ENCODE peak calls at places on chromosomes 4 and X, in four cellular contexts. C is nephron progenitor cell, Z is A549, B is breast epithelium. K is an unnamed sample.
A peak's percentile ranks its signal among the peaks of the same experiment; 100 is the strongest.

GRCh38 chr4:11548529-11549176 is 120.0 kb upstream of the HS3ST1 start:
- DNase-seq in C (no peak), Z (peak; percentile 11), B (no peak), K (no peak)

GRCh38 chr4:14906805-14907204 is 95.5 kb upstream of the CPEB2 start:
- DNase-seq in C (no peak), Z (no peak), B (no peak), K (no peak)

GRCh38 chr4:8571702-8572685 is 8.2 kb upstream of the GPR78 start:
- DNase-seq in C (no peak), Z (no peak), B (no peak), K (no peak)

GRCh38 chr4:27096142-27096824 is 235.6 kb downstream of the STIM2 start:
- DNase-seq in C (no peak), Z (no peak), B (no peak), K (no peak)

GRCh38 chrX:109839694-109840358 is 106.8 kb upstream of the ACSL4 start:
- DNase-seq in C (peak; percentile 39), Z (peak; percentile 16), B (no peak), K (no peak)

GRCh38 chrX:77276742-77277141 is 170.4 kb upstream of the FGF16 start:
- DNase-seq in C (no peak), Z (peak; percentile 3), B (no peak), K (no peak)

GRCh38 chrX:119541188-119541587 is 24.0 kb downstream of the STEEP1 start:
- DNase-seq in C (no peak), Z (peak; percentile 55), B (no peak), K (no peak)

GRCh38 chrX:63686878-63687714 is 97.9 kb downstream of the ARHGEF9 start:
- DNase-seq in C (peak; percentile 11), Z (peak; percentile 30), B (no peak), K (no peak)

GRCh38 chrX:23840674-23841073 is 57.7 kb downstream of the SAT1 start:
- DNase-seq in C (no peak), Z (no peak), B (no peak), K (no peak)

GRCh38 chr4:43886196-43886595 is 562.4 kb downstream of the KCTD8 start:
- DNase-seq in C (no peak), Z (no peak), B (no peak), K (no peak)

GRCh38 chr4:43882470-43882869 is 566.1 kb downstream of the KCTD8 start:
- DNase-seq in C (no peak), Z (no peak), B (no peak), K (no peak)
- TF ChIP-seq CTCF in C (no peak), Z (no peak), B (no peak), K (no peak)

GRCh38 chrX:138349351-138349750 is 362.2 kb downstream of the FGF13 start:
- DNase-seq in C (no peak), Z (no peak), B (no peak), K (no peak)
- TF ChIP-seq CTCF in C (no peak), Z (no peak), B (no peak), K (no peak)

DNA sequence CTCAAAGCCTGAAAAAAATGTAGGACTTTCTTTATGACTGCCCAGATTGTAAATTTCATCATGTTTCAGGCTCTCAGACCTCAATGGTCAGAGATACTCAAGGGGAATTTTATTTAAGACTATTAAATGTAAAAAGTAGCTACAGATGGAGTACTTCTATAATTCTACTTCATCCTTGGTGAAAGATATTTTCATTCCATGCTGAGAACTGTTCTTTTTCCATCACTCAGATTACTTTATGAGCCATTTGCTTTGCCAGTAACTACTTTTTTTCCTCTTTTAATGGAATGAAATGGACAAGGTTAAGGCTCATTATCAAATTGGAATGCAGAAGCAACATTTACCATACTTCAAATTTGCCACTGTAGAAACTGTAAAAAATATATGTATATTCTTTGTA is 38.0 kb upstream of the PLS3 start:
- DNase-seq in C (no peak), Z (no peak), B (no peak), K (no peak)
- TF ChIP-seq CTCF in C (no peak), Z (no peak), B (no peak), K (no peak)

DNA sequence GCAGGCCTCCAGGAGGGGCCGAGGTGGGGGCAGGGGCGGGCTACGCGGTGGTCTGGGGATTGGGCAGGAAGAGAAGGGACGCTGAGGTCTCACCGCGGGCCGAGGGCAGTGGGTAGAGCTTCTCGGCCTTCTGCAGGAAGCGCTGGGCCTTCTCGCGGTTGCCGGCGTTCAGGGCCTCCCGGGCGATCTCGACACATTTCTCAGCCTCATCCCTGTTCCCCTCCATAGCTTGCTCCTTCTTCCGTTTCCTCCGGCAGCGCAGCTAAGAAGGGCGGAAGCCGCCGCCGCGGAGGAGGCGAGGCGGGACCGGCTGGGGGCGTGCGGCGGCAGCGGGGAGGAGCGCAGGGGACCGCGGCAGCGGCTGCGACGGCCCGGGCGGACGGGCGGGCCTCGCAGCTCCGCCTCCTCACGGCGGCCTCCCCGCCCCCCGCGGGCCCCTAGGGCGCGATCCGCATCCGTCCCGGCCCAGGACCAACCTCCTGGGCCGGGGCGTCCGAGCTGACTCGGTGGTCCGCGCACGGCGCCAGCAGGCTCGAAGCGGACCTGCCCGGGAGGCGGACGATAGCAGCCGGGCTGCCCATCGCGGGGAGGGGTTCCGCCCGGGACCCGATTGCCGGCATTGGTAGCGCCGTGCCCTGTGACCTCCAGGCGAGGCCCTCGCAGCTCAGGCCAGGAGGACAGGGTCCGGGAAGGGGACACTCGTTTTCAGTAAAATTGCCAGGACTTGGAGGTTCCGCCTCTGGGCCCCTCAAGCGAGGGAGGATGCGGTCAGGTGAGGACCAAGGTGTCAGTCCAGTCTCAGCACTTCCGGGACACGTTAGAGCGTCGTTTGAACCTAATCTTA is at the start of gene DNAJB14:
- DNase-seq in C (peak; percentile 81), Z (peak; percentile 73), B (peak; percentile 54), K (peak; percentile 30)
- TF ChIP-seq CTCF in C (no peak), Z (no peak), B (no peak), K (peak; percentile 2)

GRCh38 chr4:41853973-41854372 is 81.3 kb upstream of the TMEM33 start:
- DNase-seq in C (no peak), Z (peak; percentile 3), B (no peak), K (no peak)
- TF ChIP-seq CTCF in C (no peak), Z (peak; percentile 33), B (no peak), K (no peak)

K was measured in D721Med.